ENCODE peak calls at places on chromosome 1, in four cellular contexts. One of them, this sample, is unnamed.

GRCh38 chr1:182784556-182785171 is 4.9 kb upstream of the NPL start:
- DNase-seq in K562: peak
- DNase-seq in HepG2: peak
- DNase-seq in GM12878: no peak
- DNase-seq in this sample: peak

GRCh38 chr1:203612932-203613682 is 13.5 kb upstream of the ATP2B4 start:
- DNase-seq in K562: no peak
- DNase-seq in HepG2: no peak
- DNase-seq in GM12878: no peak
- DNase-seq in this sample: no peak

GRCh38 chr1:3944621-3944914 is 44.5 kb upstream of the C1orf174 start:
- DNase-seq in K562: no peak
- DNase-seq in HepG2: no peak
- DNase-seq in GM12878: no peak
- DNase-seq in this sample: no peak

GRCh38 chr1:204029016-204029415 is 43.9 kb upstream of the SOX13 start:
- DNase-seq in K562: no peak
- DNase-seq in HepG2: no peak
- DNase-seq in GM12878: no peak
- DNase-seq in this sample: no peak

GRCh38 chr1:118074101-118074500 is 110.9 kb downstream of the SPAG17 start:
- DNase-seq in K562: no peak
- DNase-seq in HepG2: no peak
- DNase-seq in GM12878: no peak
- DNase-seq in this sample: no peak

GRCh38 chr1:98940680-98941079 is 64.0 kb downstream of the PLPPR5 start:
- DNase-seq in K562: no peak
- DNase-seq in HepG2: no peak
- DNase-seq in GM12878: no peak
- DNase-seq in this sample: no peak

GRCh38 chr1:197958438-197958837 is 41.3 kb downstream of the LHX9 start:
- DNase-seq in K562: no peak
- DNase-seq in HepG2: no peak
- DNase-seq in GM12878: no peak
- DNase-seq in this sample: no peak

GRCh38 chr1:78650114-78650513 is 483 bp downstream of the IFI44 start:
- DNase-seq in K562: no peak
- DNase-seq in HepG2: no peak
- DNase-seq in GM12878: no peak
- DNase-seq in this sample: no peak

GRCh38 chr1:35657851-35658250 is 16.5 kb upstream of the PSMB2 start:
- DNase-seq in K562: no peak
- DNase-seq in HepG2: no peak
- DNase-seq in GM12878: no peak
- DNase-seq in this sample: no peak

GRCh38 chr1:147073062-147073432 is 99.2 kb downstream of the PRKAB2 start:
- DNase-seq in K562: no peak
- DNase-seq in HepG2: no peak
- DNase-seq in GM12878: no peak
- DNase-seq in this sample: no peak

GRCh38 chr1:117534995-117535467 is 70.8 kb upstream of the TENT5C start:
- DNase-seq in K562: peak
- DNase-seq in HepG2: peak
- DNase-seq in GM12878: peak
- DNase-seq in this sample: peak

GRCh38 chr1:192008281-192008825 is 149.9 kb upstream of the RGS18 start:
- DNase-seq in K562: no peak
- DNase-seq in HepG2: no peak
- DNase-seq in GM12878: no peak
- DNase-seq in this sample: no peak

GRCh38 chr1:207284209-207284892 is 37.1 kb upstream of the CD55 start:
- DNase-seq in K562: no peak
- DNase-seq in HepG2: no peak
- DNase-seq in GM12878: no peak
- DNase-seq in this sample: no peak

GRCh38 chr1:207283421-207283820 is 38.1 kb upstream of the CD55 start:
- DNase-seq in K562: no peak
- DNase-seq in HepG2: no peak
- DNase-seq in GM12878: no peak
- DNase-seq in this sample: no peak

GRCh38 chr1:207279683-207280082 is 41.8 kb upstream of the CD55 start:
- DNase-seq in K562: no peak
- DNase-seq in HepG2: no peak
- DNase-seq in GM12878: no peak
- DNase-seq in this sample: no peak

GRCh38 chr1:207282496-207283380 is 38.7 kb upstream of the CD55 start:
- DNase-seq in K562: no peak
- DNase-seq in HepG2: no peak
- DNase-seq in GM12878: no peak
- DNase-seq in this sample: no peak

DNA sequence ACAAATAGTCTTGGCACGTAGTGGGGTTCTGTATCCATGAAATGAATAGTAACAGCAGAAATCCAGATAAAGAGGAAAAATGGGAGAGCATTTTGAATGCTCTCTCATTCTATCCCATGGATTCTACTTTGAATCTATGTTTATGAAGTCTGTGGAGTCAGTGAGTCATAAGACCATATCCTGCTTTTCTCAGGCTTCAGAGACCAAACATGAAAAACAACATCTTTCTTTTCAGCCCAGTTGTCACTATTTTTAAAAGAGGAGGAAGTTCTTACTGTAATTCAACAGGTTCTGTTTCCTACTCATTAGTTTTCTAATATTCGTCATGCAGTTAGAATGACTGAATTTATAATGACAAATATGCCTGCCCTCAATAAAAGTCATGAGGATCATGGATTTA is 39.4 kb upstream of the CD55 start:
- DNase-seq in K562: no peak
- DNase-seq in HepG2: no peak
- DNase-seq in GM12878: no peak
- DNase-seq in this sample: no peak
- TF ChIP-seq BHLHE40 in K562: no peak
- TF ChIP-seq BHLHE40 in HepG2: no peak
- TF ChIP-seq BHLHE40 in GM12878: no peak
- TF ChIP-seq BHLHE40 in this sample: no peak

GRCh38 chr1:158644479-158644878 is 39.4 kb downstream of the OR10Z1 start:
- DNase-seq in K562: no peak
- DNase-seq in HepG2: no peak
- DNase-seq in GM12878: no peak
- DNase-seq in this sample: no peak

GRCh38 chr1:158646465-158646864 is 40.0 kb downstream of the SPTA1 start:
- DNase-seq in K562: no peak
- DNase-seq in HepG2: no peak
- DNase-seq in GM12878: no peak
- DNase-seq in this sample: no peak

GRCh38 chr1:158654079-158654478 is 32.4 kb downstream of the SPTA1 start:
- DNase-seq in K562: no peak
- DNase-seq in HepG2: no peak
- DNase-seq in GM12878: no peak
- DNase-seq in this sample: no peak

GRCh38 chr1:158652721-158653334 is 33.7 kb downstream of the SPTA1 start:
- DNase-seq in K562: no peak
- DNase-seq in HepG2: no peak
- DNase-seq in GM12878: no peak
- DNase-seq in this sample: no peak

GRCh38 chr1:158649052-158649451 is 37.5 kb downstream of the SPTA1 start:
- DNase-seq in K562: no peak
- DNase-seq in HepG2: no peak
- DNase-seq in GM12878: no peak
- DNase-seq in this sample: no peak
- TF ChIP-seq POLR2AphosphoS2 in K562: no peak
- TF ChIP-seq POLR2AphosphoS2 in HepG2: no peak
- TF ChIP-seq POLR2AphosphoS2 in GM12878: no peak
- TF ChIP-seq POLR2AphosphoS2 in this sample: no peak

DNA sequence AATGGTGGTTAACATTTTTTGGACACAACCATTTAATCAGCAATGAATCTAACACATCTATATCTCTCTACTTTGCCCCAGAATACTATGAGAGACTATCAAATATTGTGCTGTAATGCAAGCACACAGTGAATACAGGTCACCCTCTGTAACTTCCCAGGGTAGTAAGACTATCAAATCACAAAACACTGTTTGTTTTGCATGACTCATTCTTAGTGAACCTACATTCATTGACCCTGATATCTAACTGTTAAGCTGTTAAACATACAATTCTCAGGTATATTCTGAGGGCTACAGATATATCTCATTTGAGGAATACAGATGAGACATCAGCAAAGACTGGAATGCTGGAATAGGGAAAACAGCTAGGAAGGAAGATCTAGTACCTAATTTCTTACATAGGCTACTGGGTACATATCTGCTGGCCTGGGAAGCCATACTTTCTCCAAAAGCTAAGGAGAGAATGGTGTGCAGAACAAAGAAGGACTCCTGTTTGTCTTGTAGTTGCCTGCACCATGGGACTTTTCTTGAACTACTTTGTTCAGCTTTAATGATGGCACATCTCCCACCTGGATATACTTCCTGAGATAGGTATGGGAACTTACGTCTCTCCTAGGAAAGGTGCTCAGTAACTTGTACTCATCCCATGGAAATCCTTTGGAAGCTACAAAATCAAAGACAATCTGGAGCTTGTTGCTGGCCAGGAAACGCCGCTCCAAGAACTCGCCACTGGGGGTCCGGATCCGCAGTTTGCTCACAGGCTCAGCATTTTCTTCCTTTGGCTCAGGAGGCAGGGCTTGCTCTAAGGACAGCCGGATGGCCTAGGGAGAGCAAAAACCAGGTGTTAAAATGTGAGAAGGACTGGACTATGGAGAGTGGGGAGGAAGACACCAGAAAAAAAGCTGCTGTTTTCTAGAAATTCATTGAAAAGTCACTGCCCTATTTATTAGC is 51.9 kb upstream of the DMRTA2 start:
- DNase-seq in K562: no peak
- DNase-seq in HepG2: peak
- DNase-seq in GM12878: no peak
- DNase-seq in this sample: peak
- TF ChIP-seq BHLHE40 in K562: no peak
- TF ChIP-seq BHLHE40 in HepG2: no peak
- TF ChIP-seq BHLHE40 in GM12878: no peak
- TF ChIP-seq BHLHE40 in this sample: no peak

GRCh38 chr1:102578806-102579205 is 529.5 kb downstream of the COL11A1 start:
- DNase-seq in K562: no peak
- DNase-seq in HepG2: no peak
- DNase-seq in GM12878: no peak
- DNase-seq in this sample: no peak
- TF ChIP-seq POLR2AphosphoS2 in K562: no peak
- TF ChIP-seq POLR2AphosphoS2 in HepG2: no peak
- TF ChIP-seq POLR2AphosphoS2 in GM12878: no peak
- TF ChIP-seq POLR2AphosphoS2 in this sample: no peak

GRCh38 chr1:68812295-68812694 is 315.4 kb upstream of the DEPDC1 start:
- DNase-seq in K562: no peak
- DNase-seq in HepG2: no peak
- DNase-seq in GM12878: no peak
- DNase-seq in this sample: no peak
- TF ChIP-seq BHLHE40 in K562: no peak
- TF ChIP-seq BHLHE40 in HepG2: no peak
- TF ChIP-seq BHLHE40 in GM12878: no peak
- TF ChIP-seq BHLHE40 in this sample: no peak

GRCh38 chr1:1161078-1161682 is 12.5 kb upstream of the TTLL10 start:
- DNase-seq in K562: no peak
- DNase-seq in HepG2: no peak
- DNase-seq in GM12878: no peak
- DNase-seq in this sample: no peak
- TF ChIP-seq POLR2AphosphoS2 in K562: no peak
- TF ChIP-seq POLR2AphosphoS2 in HepG2: no peak
- TF ChIP-seq POLR2AphosphoS2 in GM12878: no peak
- TF ChIP-seq POLR2AphosphoS2 in this sample: no peak

GRCh38 chr1:44330935-44331334 is 24.1 kb downstream of the ERI3 start:
- DNase-seq in K562: no peak
- DNase-seq in HepG2: no peak
- DNase-seq in GM12878: no peak
- DNase-seq in this sample: no peak

GRCh38 chr1:44332505-44332904 is 22.6 kb downstream of the ERI3 start:
- DNase-seq in K562: no peak
- DNase-seq in HepG2: no peak
- DNase-seq in GM12878: no peak
- DNase-seq in this sample: no peak

GRCh38 chr1:44334968-44335367 is 20.1 kb downstream of the ERI3 start:
- DNase-seq in K562: no peak
- DNase-seq in HepG2: no peak
- DNase-seq in GM12878: no peak
- DNase-seq in this sample: no peak

GRCh38 chr1:44336668-44337067 is 18.4 kb downstream of the ERI3 start:
- DNase-seq in K562: no peak
- DNase-seq in HepG2: no peak
- DNase-seq in GM12878: no peak
- DNase-seq in this sample: no peak

GRCh38 chr1:44333373-44333772 is 21.7 kb downstream of the ERI3 start:
- DNase-seq in K562: no peak
- DNase-seq in HepG2: no peak
- DNase-seq in GM12878: no peak
- DNase-seq in this sample: no peak
- TF ChIP-seq BHLHE40 in K562: no peak
- TF ChIP-seq BHLHE40 in HepG2: no peak
- TF ChIP-seq BHLHE40 in GM12878: no peak
- TF ChIP-seq BHLHE40 in this sample: no peak